ENCODE peak calls at places on chromosome 11, in four cellular contexts. Y, I, H and N are unnamed samples.

GRCh38 chr11:75813126-75813525 is 1.9 kb upstream of the UVRAG start:
- DNase-seq in H (no peak), Y (no peak), I (no peak), N (peak)

GRCh38 chr11:69403556-69404215 is 77.8 kb upstream of the LINC01488 start:
- DNase-seq in I (no peak), Y (no peak), H (peak), N (no peak)

GRCh38 chr11:132028380-132029240 is 658.2 kb downstream of the NTM start:
- DNase-seq in I (no peak), Y (no peak), H (peak), N (peak)

GRCh38 chr11:117876049-117876340 is 463 bp downstream of the FXYD6 start:
- DNase-seq in I (no peak), H (no peak), Y (no peak), N (no peak)

GRCh38 chr11:95698939-95699562 is 90.5 kb downstream of the FAM76B start:
- DNase-seq in I (peak), H (no peak), Y (peak), N (no peak)

GRCh38 chr11:118873804-118874203 is 9.9 kb upstream of the CXCR5 start:
- DNase-seq in Y (no peak), I (no peak), H (no peak), N (no peak)

GRCh38 chr11:122002926-122003325 is 113.1 kb downstream of the BLID start:
- DNase-seq in H (no peak), Y (no peak), I (no peak), N (no peak)

GRCh38 chr11:124760205-124760652 is 1.9 kb downstream of the ESAM start:
- DNase-seq in H (no peak), I (peak), Y (no peak), N (peak)

GRCh38 chr11:96263361-96263763 is 79.6 kb downstream of the MAML2 start:
- DNase-seq in I (peak), H (peak), Y (no peak), N (no peak)

GRCh38 chr11:117657801-117658200 is 139.2 kb downstream of the DSCAML1 start:
- DNase-seq in H (no peak), I (no peak), Y (no peak), N (no peak)

GRCh38 chr11:34249439-34250073 is 108.3 kb downstream of the ABTB2 start:
- DNase-seq in I (no peak), Y (no peak), H (no peak), N (no peak)

GRCh38 chr11:36127550-36127949 is 161.7 kb downstream of the COMMD9 start:
- DNase-seq in I (no peak), Y (no peak), H (no peak), N (no peak)

GRCh38 chr11:3614742-3615171 is 27.0 kb downstream of the ART5 start:
- DNase-seq in Y (peak), H (no peak), I (peak), N (peak)

GRCh38 chr11:12222099-12222751 is 111.8 kb downstream of the MICAL2 start:
- DNase-seq in Y (no peak), I (no peak), H (no peak), N (no peak)

GRCh38 chr11:45366196-45366595 is 80.1 kb upstream of the SYT13 start:
- DNase-seq in I (no peak), Y (no peak), H (no peak), N (no peak)

GRCh38 chr11:111870522-111870886 is 877 bp downstream of the ALG9 start:
- DNase-seq in I (peak), H (no peak), Y (no peak), N (no peak)

GRCh38 chr11:63745304-63746170 is 23.0 kb downstream of the ZFTA start:
- DNase-seq in Y (no peak), H (no peak), I (peak), N (no peak)

GRCh38 chr11:61706452-61707400 is 26.5 kb downstream of the DAGLA start:
- DNase-seq in I (no peak), H (no peak), Y (no peak), N (no peak)

GRCh38 chr11:12808519-12808918 is 134.3 kb downstream of the TEAD1 start:
- DNase-seq in H (no peak), Y (no peak), I (no peak), N (no peak)

GRCh38 chr11:61815790-61816735 is 740 bp downstream of the FADS1 start:
- DNase-seq in H (peak), I (peak), Y (peak), N (peak)

GRCh38 chr11:102147632-102148031 is 37.4 kb downstream of the YAP1 start:
- DNase-seq in Y (no peak), I (no peak), H (no peak), N (no peak)

GRCh38 chr11:106021181-106021966 is 666 bp downstream of the MSANTD4 start:
- DNase-seq in I (no peak), H (peak), Y (no peak), N (no peak)

GRCh38 chr11:118290923-118291322 is 13.6 kb upstream of the CD3E start:
- DNase-seq in I (no peak), Y (peak), H (peak), N (peak)

GRCh38 chr11:57599381-57599780 is 1.9 kb downstream of the SERPING1 start:
- DNase-seq in Y (no peak), I (no peak), H (no peak), N (no peak)

GRCh38 chr11:95524328-95525036 is 265.1 kb downstream of the FAM76B start:
- DNase-seq in H (no peak), I (no peak), Y (no peak), N (no peak)

GRCh38 chr11:37306563-37306962 is 708.5 kb upstream of the RAG2 start:
- DNase-seq in H (no peak), Y (no peak), I (no peak), N (no peak)

GRCh38 chr11:69674267-69674885 is 777 bp downstream of the LTO1 start:
- DNase-seq in I (no peak), H (peak), Y (no peak), N (no peak)

GRCh38 chr11:34509336-34509902 is 4.2 kb downstream of the ELF5 start:
- DNase-seq in H (no peak), I (no peak), Y (no peak), N (no peak)

GRCh38 chr11:68138256-68138655 is 17.1 kb upstream of the CHKA start:
- DNase-seq in H (no peak), I (no peak), Y (no peak), N (no peak)

GRCh38 chr11:65695459-65696241 is 16.4 kb upstream of the KAT5 start:
- DNase-seq in H (no peak), Y (no peak), I (no peak), N (no peak)

GRCh38 chr11:9574556-9574805 is 1.0 kb downstream of the WEE1 start:
- DNase-seq in I (no peak), H (no peak), Y (no peak), N (no peak)

GRCh38 chr11:124167852-124168251 is 15.3 kb upstream of the OR10D3 start:
- DNase-seq in Y (no peak), I (no peak), H (no peak), N (no peak)

GRCh38 chr11:65899356-65900124 is 648 bp downstream of the FOSL1 start:
- DNase-seq in I (peak), H (peak), Y (peak), N (peak)

GRCh38 chr11:102603091-102603490 is 22.0 kb downstream of the MMP20 start:
- DNase-seq in Y (no peak), I (no peak), H (no peak), N (no peak)

GRCh38 chr11:61254403-61255025 is 13.5 kb downstream of the PGA5 start:
- DNase-seq in H (peak), Y (peak), I (peak), N (peak)

GRCh38 chr11:128544625-128545024 is 42.7 kb downstream of the ETS1 start:
- DNase-seq in Y (no peak), I (no peak), H (no peak), N (no peak)

GRCh38 chr11:17544181-17544622 is at the start of gene USH1C:
- DNase-seq in H (peak), I (no peak), Y (no peak), N (no peak)

GRCh38 chr11:8258771-8259170 is 4.9 kb downstream of the LMO1 start:
- DNase-seq in I (peak), Y (no peak), H (peak), N (no peak)

GRCh38 chr11:1966531-1966930 is 19.4 kb downstream of the MRPL23 start:
- DNase-seq in H (no peak), Y (no peak), I (no peak), N (no peak)